ENCODE peak calls at places on chromosome 2, in six cellular contexts. Y is left ventricle myocardium inferior, E is IMR-90, K is HCT116, Q is upper lobe of right lung, A is astrocyte. U is an unnamed sample.
A peak's percentile ranks its signal among the peaks of the same experiment; 100 is the strongest.

GRCh38 chr2:119751706-119752105 is 8.0 kb upstream of the PTPN4 start:
- DNase-seq in Y (no peak), E (peak; percentile 11), K (no peak), Q (no peak), A (no peak), U (no peak)

GRCh38 chr2:35114765-35115164 is 1240.8 kb upstream of the CRIM1 start:
- DNase-seq in Y (no peak), E (no peak), K (no peak), Q (no peak), A (no peak), U (no peak)

GRCh38 chr2:54529935-54530334 is 73.8 kb downstream of the SPTBN1 start:
- DNase-seq in Y (no peak), E (no peak), K (no peak), Q (no peak), A (no peak), U (no peak)

GRCh38 chr2:177784449-177784845 is 288.1 kb downstream of the PDE11A start:
- DNase-seq in Y (no peak), E (peak; percentile 24), K (no peak), Q (no peak), A (peak; percentile 91), U (no peak)

GRCh38 chr2:200484934-200485333 is 24.9 kb downstream of the KCTD18 start:
- DNase-seq in Y (no peak), E (peak; percentile 47), K (no peak), Q (no peak), A (no peak), U (no peak)

GRCh38 chr2:72913531-72914225 is 3.6 kb upstream of the EMX1 start:
- DNase-seq in Y (no peak), E (no peak), K (no peak), Q (no peak), A (no peak), U (no peak)

GRCh38 chr2:224836263-224836662 is 120.1 kb upstream of the CCDC195 start:
- DNase-seq in Y (no peak), E (peak; percentile 48), K (no peak), Q (no peak), A (no peak), U (no peak)

GRCh38 chr2:130336150-130336876 is 6.4 kb upstream of the IMP4 start:
- DNase-seq in Y (no peak), E (no peak), K (no peak), Q (no peak), A (no peak), U (no peak)

GRCh38 chr2:169331461-169331860 is 30.9 kb downstream of the LRP2 start:
- DNase-seq in Y (no peak), E (no peak), K (no peak), Q (no peak), A (no peak), U (no peak)

GRCh38 chr2:201156051-201156450 is 26.9 kb upstream of the CASP10 start:
- DNase-seq in Y (no peak), E (no peak), K (no peak), Q (no peak), A (no peak), U (no peak)

GRCh38 chr2:64049633-64050220 is 30.5 kb upstream of the VPS54 start:
- DNase-seq in Y (peak; percentile 36), E (peak; percentile 70), K (peak; percentile 44), Q (no peak), A (peak; percentile 37), U (peak; percentile 79)

DNA sequence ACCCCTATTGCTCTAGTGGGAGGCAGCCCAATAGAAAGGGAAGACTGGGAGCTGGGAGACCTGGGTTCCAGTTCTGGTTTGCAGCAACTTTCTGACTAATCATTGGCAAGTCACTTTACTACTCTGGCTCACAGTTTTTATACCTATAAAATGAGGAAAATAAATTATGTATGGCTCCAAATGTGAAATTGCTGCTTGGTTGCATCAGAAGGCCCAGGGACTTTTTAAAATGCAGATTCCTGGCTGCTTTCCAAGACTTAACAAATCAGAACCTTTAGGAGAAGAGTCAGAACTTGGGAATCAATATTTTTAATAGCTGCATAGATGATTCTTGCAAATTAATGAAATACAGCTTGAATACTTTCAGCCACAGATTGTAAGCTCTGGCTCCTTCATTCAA is 943.9 kb downstream of the EPHA4 start:
- DNase-seq in Y (no peak), E (no peak), K (no peak), Q (no peak), A (no peak), U (no peak)
- H3K4me1 ChIP-seq in Y (no peaks in the 10 kb centered on the region), E (peaks cover 2% of the 10 kb centered on the region), K (no peaks in the 10 kb centered on the region), Q (no peaks in the 10 kb centered on the region), A (no peaks in the 10 kb centered on the region), U (no peaks in the 10 kb centered on the region)

DNA sequence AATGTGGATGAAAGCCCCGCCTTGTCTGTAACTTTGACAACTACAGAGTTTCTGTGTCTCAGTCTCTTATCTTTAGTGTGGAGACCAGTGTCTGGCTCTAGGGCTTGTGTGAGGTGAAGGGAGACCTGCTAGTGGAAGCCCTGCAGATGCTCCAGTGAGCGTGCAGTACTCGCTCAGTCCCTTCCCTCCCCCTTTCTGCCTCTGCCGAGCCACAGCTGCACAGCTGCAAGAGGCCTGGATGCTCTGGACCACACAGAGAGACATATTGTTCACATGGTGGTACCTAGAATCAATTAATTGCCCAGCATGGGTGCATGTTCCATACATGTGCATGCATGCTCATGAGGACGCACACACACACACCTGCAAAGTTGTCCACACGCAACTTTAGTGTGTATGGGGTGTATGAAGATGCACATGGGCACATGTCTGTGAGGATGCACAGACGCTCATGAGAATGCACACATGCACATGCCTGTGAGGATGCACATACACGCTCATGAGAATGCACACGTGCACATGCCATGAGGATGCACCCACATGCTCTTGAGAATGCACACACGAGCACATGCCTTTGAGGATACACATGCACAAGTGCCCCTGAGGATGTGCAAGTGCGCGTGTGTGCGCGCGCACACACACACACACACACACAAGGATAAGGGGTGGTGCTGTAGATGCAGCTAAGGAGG is 282.1 kb upstream of the HS6ST1 start:
- DNase-seq in Y (no peak), E (no peak), K (no peak), Q (no peak), A (peak; percentile 6), U (no peak)
- H3K27me3 ChIP-seq in Y (no peaks in the 10 kb centered on the region), E (peaks cover 2% of the 10 kb centered on the region), K (no peaks in the 10 kb centered on the region), Q (no peaks in the 10 kb centered on the region), A (no peaks in the 10 kb centered on the region), U (no peaks in the 10 kb centered on the region)

GRCh38 chr2:27714053-27714452 is 50.4 kb downstream of the SLC4A1AP start:
- DNase-seq in Y (no peak), E (no peak), K (no peak), Q (no peak), A (no peak), U (no peak)

GRCh38 chr2:27714851-27715291 is 51.2 kb downstream of the SLC4A1AP start:
- DNase-seq in Y (no peak), E (no peak), K (no peak), Q (no peak), A (no peak), U (no peak)

GRCh38 chr2:27715318-27716165 is 51.9 kb downstream of the SLC4A1AP start:
- DNase-seq in Y (peak; percentile 79), E (peak; percentile 69), K (no peak), Q (peak; percentile 76), A (peak; percentile 62), U (no peak)

GRCh38 chr2:27717070-27717453 is 53.4 kb downstream of the SLC4A1AP start:
- DNase-seq in Y (peak; percentile 50), E (peak; percentile 42), K (no peak), Q (no peak), A (peak; percentile 66), U (no peak)

GRCh38 chr2:27716301-27717069 is 52.8 kb downstream of the SLC4A1AP start:
- DNase-seq in Y (no peak), E (no peak), K (no peak), Q (no peak), A (no peak), U (no peak)
- H3K4me3 ChIP-seq in Y (peak overlapping the region; percentile 66), E (no peak overlapping the region), K (peak overlapping the region; percentile 32), Q (no peak overlapping the region), A (no peak overlapping the region), U (no peak overlapping the region)

DNA sequence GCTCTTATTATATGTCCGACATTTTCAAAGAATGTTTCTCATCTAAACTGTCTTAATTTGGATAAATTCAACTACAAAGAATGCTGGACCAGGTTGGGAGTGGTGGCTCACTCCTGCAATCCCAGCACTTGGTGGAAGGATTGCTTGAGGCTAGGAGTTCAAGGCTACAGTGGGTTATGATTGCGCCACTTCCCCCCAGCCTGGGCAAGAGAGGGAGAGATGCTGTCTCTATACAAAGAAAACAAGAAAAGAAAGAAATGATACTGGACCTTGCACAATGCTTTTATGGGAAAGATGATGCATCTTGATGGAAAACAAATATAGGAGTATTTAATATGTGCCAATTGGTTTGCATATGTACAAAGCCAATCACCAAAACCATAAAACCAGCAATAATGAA is 296.7 kb downstream of the LPIN1 start:
- DNase-seq in Y (no peak), E (no peak), K (no peak), Q (no peak), A (no peak), U (no peak)
- H3K4me1 ChIP-seq in Y (no peaks in the 10 kb centered on the region), E (peaks cover 3% of the 10 kb centered on the region), K (no peaks in the 10 kb centered on the region), Q (no peaks in the 10 kb centered on the region), A (peaks cover 5% of the 10 kb centered on the region), U (no peaks in the 10 kb centered on the region)

GRCh38 chr2:100321181-100321880 is 970 bp downstream of the LONRF2 start:
- DNase-seq in Y (peak; percentile 25), E (peak; percentile 21), K (no peak), Q (peak; percentile 85), A (peak; percentile 48), U (peak; percentile 22)

GRCh38 chr2:100327742-100328141 is 5.4 kb upstream of the LONRF2 start:
- DNase-seq in Y (no peak), E (no peak), K (no peak), Q (no peak), A (no peak), U (no peak)

GRCh38 chr2:100317634-100318033 is 4.7 kb downstream of the LONRF2 start:
- DNase-seq in Y (no peak), E (no peak), K (no peak), Q (no peak), A (no peak), U (no peak)

GRCh38 chr2:100320547-100321180 is 1.6 kb downstream of the LONRF2 start:
- DNase-seq in Y (no peak), E (no peak), K (no peak), Q (no peak), A (no peak), U (no peak)

GRCh38 chr2:100321881-100322820 is at the start of gene LONRF2:
- DNase-seq in Y (peak; percentile 39), E (no peak), K (no peak), Q (peak; percentile 83), A (peak; percentile 27), U (peak; percentile 20)
- H3K27me3 ChIP-seq in Y (peaks cover 42% of the 10 kb centered on the region), E (peaks cover 42% of the 10 kb centered on the region), K (no peaks in the 10 kb centered on the region), Q (peaks cover 46% of the 10 kb centered on the region), A (peaks cover 48% of the 10 kb centered on the region), U (no peaks in the 10 kb centered on the region)

GRCh38 chr2:218003994-218004419 is 1.2 kb upstream of the TNS1 start:
- DNase-seq in Y (peak; percentile 86), E (peak; percentile 95), K (no peak), Q (no peak), A (peak; percentile 98), U (no peak)
- H3K4me3 ChIP-seq in Y (no peak overlapping the region), E (no peak overlapping the region), K (no peak overlapping the region), Q (no peak overlapping the region), A (no peak overlapping the region), U (no peak overlapping the region)

DNA sequence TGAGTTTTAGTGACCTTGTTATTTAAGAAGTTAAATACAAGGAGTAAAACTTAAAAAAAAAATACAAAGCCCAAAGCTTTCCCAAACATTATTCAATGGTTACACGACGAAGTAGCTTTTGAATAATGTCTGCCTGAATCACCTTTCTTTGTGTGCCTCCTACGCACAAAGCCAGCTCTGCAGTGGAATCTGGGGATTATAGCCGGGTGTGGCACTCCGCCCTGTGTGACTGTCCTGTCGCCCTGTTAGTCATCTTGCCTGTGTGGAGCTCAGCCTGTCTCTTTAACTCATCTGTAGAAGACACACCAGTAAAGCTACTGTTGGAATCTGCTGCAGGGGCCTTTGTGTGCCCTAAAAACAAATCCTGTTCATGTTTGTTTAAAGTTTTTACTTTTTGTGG is 79.4 kb upstream of the TCF7L1 start:
- DNase-seq in Y (no peak), E (peak; percentile 54), K (peak; percentile 91), Q (no peak), A (peak; percentile 62), U (peak; percentile 89)
- H3K4me1 ChIP-seq in Y (peaks cover under 1% of the 10 kb centered on the region), E (peaks cover 6% of the 10 kb centered on the region), K (peaks cover 47% of the 10 kb centered on the region), Q (no peaks in the 10 kb centered on the region), A (peaks cover 13% of the 10 kb centered on the region), U (peaks cover 32% of the 10 kb centered on the region)

U was measured in HAP-1.